ENCODE peak calls at places on chromosomes 12 and 14, in six cellular contexts. Z is GM12878, P is heart right ventricle, K is pancreas, I is fibroblast of lung, J is uterus. R is an unnamed sample.

GRCh38 chr14:91412939-91413338 is 4.7 kb downstream of the CCDC88C start:
- DNase-seq in Z (no peak), P (no peak), K (no peak), I (no peak), J (no peak), R (no peak)

GRCh38 chr12:22101749-22102243 is 55.8 kb downstream of the CMAS start:
- DNase-seq in Z (no peak), P (no peak), K (no peak), I (peak; percentile 94), J (no peak), R (peak; percentile 17)

GRCh38 chr12:1827806-1828805 is 7.7 kb downstream of the LRTM2 start:
- DNase-seq in Z (no peak), P (no peak), K (no peak), I (no peak), J (no peak), R (no peak)

GRCh38 chr12:95480230-95480629 is 6.3 kb downstream of the METAP2 start:
- DNase-seq in Z (no peak), P (no peak), K (no peak), I (peak; percentile 83), J (no peak), R (no peak)

GRCh38 chr14:21486640-21487087 is 9.7 kb downstream of the TOX4 start:
- DNase-seq in Z (no peak), P (no peak), K (no peak), I (peak; percentile 81), J (no peak), R (no peak)

GRCh38 chr12:47079894-47080724 is at the start of gene AMIGO2:
- DNase-seq in Z (no peak), P (peak; percentile 54), K (peak; percentile 51), I (peak; percentile 75), J (peak; percentile 60), R (peak; percentile 68)

GRCh38 chr12:66301944-66302826 is at the start of gene HELB:
- DNase-seq in Z (peak; percentile 88), P (peak; percentile 98), K (peak; percentile 100), I (peak; percentile 95), J (peak; percentile 98), R (peak; percentile 100)

GRCh38 chr14:51668870-51669269 is 17.2 kb downstream of the FRMD6 start:
- DNase-seq in Z (no peak), P (no peak), K (no peak), I (peak; percentile 36), J (no peak), R (no peak)

GRCh38 chr12:45122776-45123380 is 72.0 kb upstream of the DBX2 start:
- DNase-seq in Z (no peak), P (no peak), K (no peak), I (peak; percentile 31), J (no peak), R (no peak)

GRCh38 chr12:12927211-12928079 is 24.5 kb downstream of the GPRC5D start:
- DNase-seq in Z (peak; percentile 28), P (peak; percentile 74), K (peak; percentile 96), I (peak; percentile 31), J (peak; percentile 29), R (peak; percentile 93)

GRCh38 chr12:79296871-79297270 is 393.9 kb downstream of the PAWR start:
- DNase-seq in Z (no peak), P (no peak), K (no peak), I (no peak), J (no peak), R (no peak)

GRCh38 chr12:95789126-95790024 is 1.2 kb downstream of the NTN4 start:
- DNase-seq in Z (no peak), P (peak; percentile 46), K (peak; percentile 74), I (no peak), J (no peak), R (peak; percentile 50)

GRCh38 chr14:80679273-80679672 is 262.3 kb downstream of the CEP128 start:
- DNase-seq in Z (no peak), P (no peak), K (no peak), I (no peak), J (no peak), R (no peak)

GRCh38 chr12:91685917-91686316 is 459.7 kb downstream of the BTG1 start:
- DNase-seq in Z (no peak), P (no peak), K (no peak), I (peak; percentile 66), J (no peak), R (no peak)

GRCh38 chr14:72146241-72146640 is 214.0 kb downstream of the RGS6 start:
- DNase-seq in Z (no peak), P (no peak), K (no peak), I (no peak), J (no peak), R (no peak)

GRCh38 chr12:119258149-119258548 is 76.4 kb upstream of the CCDC60 start:
- DNase-seq in Z (no peak), P (no peak), K (no peak), I (no peak), J (no peak), R (no peak)

GRCh38 chr12:77160931-77161330 is 95.6 kb upstream of the E2F7 start:
- DNase-seq in Z (no peak), P (no peak), K (no peak), I (peak; percentile 50), J (no peak), R (no peak)

GRCh38 chr14:72201645-72202044 is 269.4 kb downstream of the RGS6 start:
- DNase-seq in Z (no peak), P (no peak), K (no peak), I (no peak), J (no peak), R (no peak)

GRCh38 chr12:123763093-123763492 is 992 bp downstream of the DNAH10 start:
- DNase-seq in Z (no peak), P (no peak), K (no peak), I (no peak), J (no peak), R (peak; percentile 64)

GRCh38 chr14:33457617-33458016 is 493.3 kb downstream of the EGLN3 start:
- DNase-seq in Z (no peak), P (no peak), K (no peak), I (no peak), J (no peak), R (no peak)

GRCh38 chr14:31388687-31389413 is 31.5 kb downstream of the HEATR5A start:
- DNase-seq in Z (no peak), P (no peak), K (no peak), I (no peak), J (no peak), R (no peak)

GRCh38 chr14:95652171-95652570 is 34.1 kb upstream of the TCL1B start:
- DNase-seq in Z (no peak), P (no peak), K (no peak), I (no peak), J (no peak), R (no peak)

GRCh38 chr12:78185109-78185508 is 354.4 kb downstream of the NAV3 start:
- DNase-seq in Z (no peak), P (no peak), K (no peak), I (peak; percentile 77), J (no peak), R (no peak)

GRCh38 chr14:102508774-102509743 is 517 bp downstream of the ANKRD9 start:
- DNase-seq in Z (no peak), P (peak; percentile 77), K (peak; percentile 73), I (peak; percentile 35), J (peak; percentile 49), R (peak; percentile 78)

GRCh38 chr12:113261847-113262470 is 40.7 kb downstream of the TPCN1 start:
- DNase-seq in Z (peak; percentile 11), P (no peak), K (no peak), I (no peak), J (no peak), R (no peak)

GRCh38 chr12:108691995-108692808 is 39.1 kb downstream of the CORO1C start:
- DNase-seq in Z (no peak), P (peak; percentile 24), K (peak; percentile 12), I (peak; percentile 49), J (no peak), R (peak; percentile 52)

GRCh38 chr12:108693186-108693585 is 38.1 kb downstream of the CORO1C start:
- DNase-seq in Z (no peak), P (no peak), K (no peak), I (no peak), J (no peak), R (no peak)

GRCh38 chr12:108690191-108690518 is 41.2 kb downstream of the CORO1C start:
- DNase-seq in Z (no peak), P (no peak), K (no peak), I (no peak), J (no peak), R (no peak)

GRCh38 chr12:108690799-108691153 is 40.5 kb downstream of the CORO1C start:
- DNase-seq in Z (no peak), P (no peak), K (no peak), I (no peak), J (no peak), R (no peak)

GRCh38 chr12:108691154-108691994 is 39.9 kb downstream of the CORO1C start:
- DNase-seq in Z (peak; percentile 63), P (peak; percentile 89), K (peak; percentile 75), I (peak; percentile 99), J (peak; percentile 98), R (peak; percentile 89)
- H3K4me1 ChIP-seq in Z (peaks cover 66% of the 10 kb centered on the region), P (peaks cover 95% of the 10 kb centered on the region), K (peaks cover 23% of the 10 kb centered on the region), I (peaks cover 53% of the 10 kb centered on the region), J (peaks cover 31% of the 10 kb centered on the region), R (peaks cover 26% of the 10 kb centered on the region)

GRCh38 chr12:646303-647038 is 16.8 kb downstream of the NINJ2 start:
- DNase-seq in Z (no peak), P (peak; percentile 65), K (no peak), I (no peak), J (peak; percentile 61), R (peak; percentile 37)
- H3K4me3 ChIP-seq in Z (no peak overlapping the region), P (peak overlapping the region; percentile 22), K (no peak overlapping the region), I (no peak overlapping the region), J (no peak overlapping the region), R (no peak overlapping the region)

GRCh38 chr14:100048786-100049185 is 16.4 kb upstream of the EVL start:
- DNase-seq in Z (no peak), P (no peak), K (no peak), I (peak; percentile 51), J (no peak), R (no peak)
- H3K9me3 ChIP-seq in Z (no peaks in the 10 kb centered on the region), P (no peaks in the 10 kb centered on the region), K (no peaks in the 10 kb centered on the region), I (no peaks in the 10 kb centered on the region), J (no peaks in the 10 kb centered on the region), R (no peaks in the 10 kb centered on the region)

GRCh38 chr14:92601131-92601710 is 87.6 kb downstream of the RIN3 start:
- DNase-seq in Z (no peak), P (no peak), K (no peak), I (no peak), J (no peak), R (no peak)

GRCh38 chr14:92597873-92598548 is 84.4 kb downstream of the RIN3 start:
- DNase-seq in Z (no peak), P (no peak), K (no peak), I (no peak), J (no peak), R (no peak)

GRCh38 chr14:92598549-92598905 is 84.9 kb downstream of the RIN3 start:
- DNase-seq in Z (no peak), P (no peak), K (no peak), I (no peak), J (no peak), R (no peak)

GRCh38 chr14:92600318-92601053 is 86.9 kb downstream of the RIN3 start:
- DNase-seq in Z (no peak), P (no peak), K (no peak), I (peak; percentile 78), J (no peak), R (no peak)

DNA sequence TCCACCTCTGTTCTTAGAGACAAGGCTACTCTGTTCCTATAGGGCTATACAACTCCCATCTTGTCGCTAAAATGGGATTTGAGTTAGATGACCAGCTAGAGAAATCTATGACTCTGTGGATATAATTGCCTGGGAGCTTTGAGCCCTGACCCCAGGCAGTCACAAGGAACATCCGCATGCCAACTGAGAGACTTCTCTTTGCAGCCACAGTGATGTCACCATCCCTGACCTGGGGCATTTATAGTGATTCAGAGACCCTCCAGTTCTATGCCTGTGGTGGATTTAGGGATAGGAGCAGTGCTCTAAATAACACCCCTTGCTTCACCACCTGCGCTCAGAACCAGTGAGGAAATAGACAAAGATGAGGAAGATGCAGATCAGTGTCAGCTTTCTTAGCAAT is 86.2 kb downstream of the RIN3 start:
- DNase-seq in Z (no peak), P (no peak), K (no peak), I (no peak), J (no peak), R (no peak)
- H3K4me1 ChIP-seq in Z (no peaks in the 10 kb centered on the region), P (peaks cover 32% of the 10 kb centered on the region), K (no peaks in the 10 kb centered on the region), I (peaks cover 20% of the 10 kb centered on the region), J (no peaks in the 10 kb centered on the region), R (no peaks in the 10 kb centered on the region)

R was measured in mucosa of descending colon.